ENCODE peak calls at places on chromosome 15, in seven cellular contexts. X is neuronal stem cell, I is MM.1S, Y is GM23248, N is mesendoderm, L is IMR-90, B is NT2/D1. F is an unnamed sample.

GRCh38 chr15:88202231-88202630 is 54.3 kb downstream of the NTRK3 start:
- DNase-seq in X (no peak), I (no peak), Y (peak; percentile 38), N (no peak), L (no peak), B (no peak), F (no peak)

GRCh38 chr15:96335429-96335807 is 4.9 kb downstream of the NR2F2 start:
- DNase-seq in X (peak; percentile 33), I (no peak), Y (peak; percentile 43), N (no peak), L (no peak), B (no peak), F (no peak)

GRCh38 chr15:68641376-68641775 is 62.6 kb downstream of the CORO2B start:
- DNase-seq in X (no peak), I (no peak), Y (no peak), N (no peak), L (no peak), B (no peak), F (no peak)

GRCh38 chr15:51129513-51130197 is 34.9 kb upstream of the TNFAIP8L3 start:
- DNase-seq in X (no peak), I (no peak), Y (no peak), N (no peak), L (no peak), B (no peak), F (no peak)

GRCh38 chr15:45428491-45428890 is 50.1 kb upstream of the GATM start:
- DNase-seq in X (no peak), I (no peak), Y (no peak), N (no peak), L (no peak), B (no peak), F (no peak)

GRCh38 chr15:92631721-92632120 is 23.9 kb downstream of the FAM174B start:
- DNase-seq in X (no peak), I (no peak), Y (no peak), N (no peak), L (no peak), B (no peak), F (no peak)

GRCh38 chr15:68783226-68784054 is 37.3 kb downstream of the ANP32A start:
- DNase-seq in X (no peak), I (peak; percentile 47), Y (no peak), N (peak; percentile 75), L (no peak), B (no peak), F (no peak)

GRCh38 chr15:56931674-56932507 is 13.4 kb downstream of the TCF12 start:
- DNase-seq in X (no peak), I (no peak), Y (no peak), N (no peak), L (no peak), B (no peak), F (no peak)

GRCh38 chr15:43939070-43939469 is 112.3 kb downstream of the WDR76 start:
- DNase-seq in X (no peak), I (no peak), Y (peak; percentile 45), N (no peak), L (peak; percentile 33), B (no peak), F (no peak)

GRCh38 chr15:45377630-45378148 is 655 bp downstream of the GATM start:
- DNase-seq in X (peak; percentile 2), I (no peak), Y (peak; percentile 17), N (peak; percentile 21), L (no peak), B (no peak), F (no peak)

GRCh38 chr15:79160211-79160610 is 69.6 kb upstream of the RASGRF1 start:
- DNase-seq in X (no peak), I (no peak), Y (peak; percentile 79), N (no peak), L (peak; percentile 40), B (no peak), F (no peak)

GRCh38 chr15:35753486-35753885 is 207.5 kb upstream of the DPH6 start:
- DNase-seq in X (no peak), I (no peak), Y (peak; percentile 83), N (no peak), L (peak; percentile 68), B (no peak), F (no peak)

GRCh38 chr15:77860101-77860691 is 217.3 kb downstream of the TBC1D2B start:
- DNase-seq in X (no peak), I (no peak), Y (no peak), N (no peak), L (no peak), B (no peak), F (no peak)

GRCh38 chr15:80937718-80938117 is 51.9 kb downstream of the MESD start:
- DNase-seq in X (no peak), I (no peak), Y (no peak), N (no peak), L (no peak), B (no peak), F (no peak)

GRCh38 chr15:47283231-47283630 is 434.1 kb upstream of the SEMA6D start:
- DNase-seq in X (no peak), I (no peak), Y (no peak), N (no peak), L (no peak), B (no peak), F (no peak)

GRCh38 chr15:89740137-89740536 is 10.9 kb downstream of the MESP1 start:
- DNase-seq in X (peak; percentile 69), I (peak; percentile 74), Y (peak; percentile 61), N (peak; percentile 90), L (peak; percentile 71), B (peak; percentile 75), F (peak; percentile 78)

GRCh38 chr15:83379574-83379973 is 67.6 kb upstream of the SH3GL3 start:
- DNase-seq in X (no peak), I (no peak), Y (peak; percentile 76), N (peak; percentile 59), L (no peak), B (no peak), F (no peak)

GRCh38 chr15:79811406-79812405 is 85.1 kb downstream of the MTHFS start:
- DNase-seq in X (no peak), I (no peak), Y (peak; percentile 78), N (no peak), L (peak; percentile 25), B (no peak), F (no peak)

GRCh38 chr15:80836991-80837390 is 57.8 kb downstream of the CEMIP start:
- DNase-seq in X (no peak), I (no peak), Y (no peak), N (no peak), L (no peak), B (no peak), F (no peak)

GRCh38 chr15:40308844-40309189 is 1.1 kb upstream of the PLCB2 start:
- DNase-seq in X (no peak), I (no peak), Y (no peak), N (peak; percentile 60), L (no peak), B (no peak), F (no peak)
- H3K9ac ChIP-seq in X (peak overlapping the region; percentile 50), I (no peak overlapping the region), Y (no peak overlapping the region), N (peak overlapping the region; percentile 3), L (no peak overlapping the region), B (no peak overlapping the region), F (no peak overlapping the region)

DNA sequence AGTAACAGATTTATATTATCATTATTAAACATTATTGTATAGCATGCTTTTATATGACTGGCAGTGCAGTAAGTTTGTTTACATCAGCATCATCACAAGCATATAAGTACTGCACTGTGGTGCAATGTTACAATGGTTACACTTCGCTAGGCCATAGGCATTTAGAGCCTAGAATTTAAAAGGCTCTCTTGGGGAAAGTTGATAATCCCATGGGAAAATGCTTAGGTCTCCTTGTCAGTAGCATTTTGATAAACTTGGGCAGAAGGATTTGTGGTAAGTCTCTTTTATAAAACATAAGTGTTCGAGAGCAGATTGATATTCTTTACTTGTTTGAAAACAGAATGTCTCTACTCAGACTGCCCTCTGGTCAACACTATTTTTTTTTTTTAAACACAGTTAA is 7.5 kb downstream of the DTWD1 start:
- DNase-seq in X (no peak), I (no peak), Y (no peak), N (no peak), L (no peak), B (no peak), F (no peak)
- H3K9ac ChIP-seq in X (no peak overlapping the region), I (no peak overlapping the region), Y (no peak overlapping the region), N (no peak overlapping the region), L (no peak overlapping the region), B (no peak overlapping the region), F (no peak overlapping the region)

DNA sequence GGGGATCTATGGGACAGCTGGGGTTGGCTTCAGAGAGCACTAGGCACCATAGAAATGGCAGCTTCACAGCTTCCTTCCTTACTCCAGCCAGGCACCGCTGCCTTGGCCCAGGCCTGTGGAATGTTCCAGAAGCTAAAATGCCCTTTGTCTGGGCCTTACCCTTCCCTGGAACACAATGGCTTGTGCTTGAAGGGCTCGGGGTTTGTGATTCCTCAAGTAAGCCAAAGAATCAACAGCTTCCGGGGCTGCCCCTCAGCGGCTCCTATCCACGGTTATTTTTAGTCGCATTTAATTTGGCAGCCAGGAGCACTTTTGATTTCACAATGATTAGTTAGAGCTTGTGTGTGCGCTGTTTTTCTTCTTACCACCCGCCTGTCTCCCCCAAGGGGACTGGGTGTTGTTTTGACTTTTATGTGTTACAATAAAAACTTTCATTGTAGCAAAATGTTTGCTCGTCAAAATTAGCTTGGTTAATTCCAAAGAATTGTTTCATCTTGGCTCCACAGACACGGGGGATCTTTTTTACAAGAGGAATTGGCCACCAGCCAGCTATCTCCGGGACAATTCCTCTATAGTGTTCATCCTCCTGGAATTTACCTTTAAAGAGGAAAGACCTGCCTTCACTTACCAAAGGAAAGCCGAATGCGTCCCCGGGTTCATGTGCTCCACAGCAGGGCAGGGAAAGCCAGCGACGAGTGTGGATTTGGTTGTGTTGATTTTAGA is 73.8 kb downstream of the TLE3 start:
- DNase-seq in X (no peak), I (no peak), Y (peak; percentile 89), N (no peak), L (peak; percentile 36), B (no peak), F (peak; percentile 56)
- H3K9ac ChIP-seq in X (no peak overlapping the region), I (peak overlapping the region; percentile 43), Y (peak overlapping the region; percentile 69), N (no peak overlapping the region), L (no peak overlapping the region), B (no peak overlapping the region), F (no peak overlapping the region)

GRCh38 chr15:62850318-62850717 is 192.2 kb upstream of the TPM1 start:
- DNase-seq in X (no peak), I (no peak), Y (no peak), N (no peak), L (no peak), B (no peak), F (no peak)

GRCh38 chr15:62849316-62850129 is 193.0 kb upstream of the TPM1 start:
- DNase-seq in X (no peak), I (no peak), Y (no peak), N (peak; percentile 17), L (no peak), B (peak; percentile 75), F (no peak)

GRCh38 chr15:62847900-62848489 is 194.6 kb upstream of the TPM1 start:
- DNase-seq in X (peak; percentile 32), I (peak; percentile 53), Y (peak; percentile 74), N (peak; percentile 71), L (peak; percentile 54), B (peak; percentile 78), F (no peak)

GRCh38 chr15:62846805-62847481 is 195.6 kb upstream of the TPM1 start:
- DNase-seq in X (no peak), I (no peak), Y (no peak), N (no peak), L (no peak), B (no peak), F (no peak)

DNA sequence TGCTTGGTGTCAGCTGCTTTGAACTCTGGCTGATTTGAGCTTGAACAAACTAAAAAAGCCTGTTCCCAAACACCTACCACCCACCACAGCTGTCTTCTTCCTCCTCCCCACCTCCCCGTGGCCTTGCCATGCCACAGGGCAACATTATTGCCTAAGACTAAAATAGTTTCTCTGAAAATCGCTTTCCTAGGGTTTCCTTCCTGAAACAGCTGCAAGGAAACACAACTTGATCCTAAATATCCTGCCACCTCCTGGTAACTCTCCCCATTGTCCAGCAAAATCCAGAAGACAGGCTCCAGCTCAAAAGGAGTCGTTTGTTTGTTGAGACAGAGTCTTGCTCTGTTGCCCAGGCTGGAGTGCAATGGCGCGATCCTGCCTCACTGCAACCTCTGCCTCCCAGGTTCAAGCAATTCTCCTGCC is 193.9 kb upstream of the TPM1 start:
- DNase-seq in X (no peak), I (no peak), Y (peak; percentile 55), N (peak; percentile 36), L (peak; percentile 48), B (no peak), F (no peak)
- H3K9ac ChIP-seq in X (no peak overlapping the region), I (no peak overlapping the region), Y (no peak overlapping the region), N (no peak overlapping the region), L (no peak overlapping the region), B (peak overlapping the region; percentile 7), F (no peak overlapping the region)

F was measured in SK-N-MC.